ENCODE peak calls at places on chromosomes 5 and 9, in four cellular contexts. One of them, this sample, is unnamed.

GRCh38 chr9:16727452-16728127 is 142.9 kb downstream of the BNC2 start:
- DNase-seq in HCT116: no peak
- DNase-seq in GM12878: no peak
- DNase-seq in K562: no peak
- DNase-seq in this sample: peak; percentile 68

GRCh38 chr5:81590498-81591384 is 160.2 kb downstream of the SSBP2 start:
- DNase-seq in HCT116: no peak
- DNase-seq in GM12878: no peak
- DNase-seq in K562: peak; percentile 13
- DNase-seq in this sample: no peak

GRCh38 chr9:72333758-72334157 is 31.2 kb downstream of the ZFAND5 start:
- DNase-seq in HCT116: no peak
- DNase-seq in GM12878: no peak
- DNase-seq in K562: peak; percentile 10
- DNase-seq in this sample: no peak

GRCh38 chr9:36625006-36625600 is 52.4 kb downstream of the MELK start:
- DNase-seq in HCT116: peak; percentile 7
- DNase-seq in GM12878: no peak
- DNase-seq in K562: no peak
- DNase-seq in this sample: peak; percentile 67

GRCh38 chr5:110269478-110270142 is 456.9 kb downstream of the TMEM232 start:
- DNase-seq in HCT116: no peak
- DNase-seq in GM12878: no peak
- DNase-seq in K562: no peak
- DNase-seq in this sample: no peak

GRCh38 chr9:20552874-20553624 is 69.2 kb downstream of the MLLT3 start:
- DNase-seq in HCT116: no peak
- DNase-seq in GM12878: peak; percentile 38
- DNase-seq in K562: no peak
- DNase-seq in this sample: peak; percentile 20

GRCh38 chr9:134253596-134254205 is 72.6 kb upstream of the RXRA start:
- DNase-seq in HCT116: no peak
- DNase-seq in GM12878: no peak
- DNase-seq in K562: no peak
- DNase-seq in this sample: no peak

GRCh38 chr5:32668552-32668951 is 42.6 kb upstream of the NPR3 start:
- DNase-seq in HCT116: no peak
- DNase-seq in GM12878: no peak
- DNase-seq in K562: no peak
- DNase-seq in this sample: no peak

GRCh38 chr9:93467462-93467861 is 14.1 kb upstream of the FAM120AOS start:
- DNase-seq in HCT116: no peak
- DNase-seq in GM12878: no peak
- DNase-seq in K562: no peak
- DNase-seq in this sample: no peak

GRCh38 chr9:70603020-70603411 is 188.6 kb upstream of the KLF9 start:
- DNase-seq in HCT116: no peak
- DNase-seq in GM12878: no peak
- DNase-seq in K562: no peak
- DNase-seq in this sample: no peak

DNA sequence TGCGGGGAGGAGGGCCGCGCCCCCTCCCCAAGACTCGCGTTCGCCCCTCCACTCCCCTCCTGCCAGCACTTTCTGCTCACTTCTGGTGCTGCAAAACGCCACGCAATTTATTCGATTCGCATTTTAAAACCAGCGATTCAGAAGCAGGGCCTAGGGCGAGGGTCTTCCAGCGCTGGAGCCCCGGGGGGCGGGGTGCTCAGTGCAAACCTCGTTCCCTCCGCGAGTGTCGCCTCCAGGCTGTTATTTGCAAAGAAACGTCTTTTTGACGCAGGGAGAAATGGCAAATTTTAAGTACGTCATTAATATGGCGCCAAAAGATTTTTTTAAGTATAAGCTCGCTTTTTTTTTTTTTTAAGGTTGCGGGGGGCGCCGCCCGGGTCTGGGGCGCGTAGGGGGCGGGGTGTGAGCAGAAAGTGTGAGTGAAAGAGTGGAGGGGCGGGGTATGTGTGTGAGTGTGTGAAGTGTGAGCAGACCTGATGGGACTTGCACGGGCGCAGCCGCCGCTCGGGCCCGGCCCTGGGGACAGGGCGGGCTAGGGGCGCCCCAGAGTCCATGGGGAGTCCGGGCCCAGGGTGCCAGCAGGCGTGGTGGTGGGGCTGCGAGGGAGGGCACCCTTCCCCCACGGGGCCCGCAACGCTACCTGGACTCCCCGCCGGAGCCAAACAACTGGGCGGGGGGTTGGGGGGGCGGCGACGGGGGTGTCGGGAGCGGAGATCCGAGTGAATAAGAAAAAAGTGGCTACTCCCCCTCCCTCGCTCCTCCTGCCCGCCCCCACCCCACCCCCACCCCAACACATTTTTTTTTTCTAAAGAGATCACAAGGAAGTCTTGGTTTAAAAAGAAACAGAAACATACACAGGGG is at the start of gene JADE2:
- DNase-seq in HCT116: no peak
- DNase-seq in GM12878: no peak
- DNase-seq in K562: peak; percentile 75
- DNase-seq in this sample: peak; percentile 74
- TF ChIP-seq POLR2AphosphoS5 in HCT116: peak; percentile 35
- TF ChIP-seq POLR2AphosphoS5 in GM12878: peak; percentile 26
- TF ChIP-seq POLR2AphosphoS5 in K562: peak; percentile 11
- TF ChIP-seq POLR2AphosphoS5 in this sample: peak; percentile 30

DNA sequence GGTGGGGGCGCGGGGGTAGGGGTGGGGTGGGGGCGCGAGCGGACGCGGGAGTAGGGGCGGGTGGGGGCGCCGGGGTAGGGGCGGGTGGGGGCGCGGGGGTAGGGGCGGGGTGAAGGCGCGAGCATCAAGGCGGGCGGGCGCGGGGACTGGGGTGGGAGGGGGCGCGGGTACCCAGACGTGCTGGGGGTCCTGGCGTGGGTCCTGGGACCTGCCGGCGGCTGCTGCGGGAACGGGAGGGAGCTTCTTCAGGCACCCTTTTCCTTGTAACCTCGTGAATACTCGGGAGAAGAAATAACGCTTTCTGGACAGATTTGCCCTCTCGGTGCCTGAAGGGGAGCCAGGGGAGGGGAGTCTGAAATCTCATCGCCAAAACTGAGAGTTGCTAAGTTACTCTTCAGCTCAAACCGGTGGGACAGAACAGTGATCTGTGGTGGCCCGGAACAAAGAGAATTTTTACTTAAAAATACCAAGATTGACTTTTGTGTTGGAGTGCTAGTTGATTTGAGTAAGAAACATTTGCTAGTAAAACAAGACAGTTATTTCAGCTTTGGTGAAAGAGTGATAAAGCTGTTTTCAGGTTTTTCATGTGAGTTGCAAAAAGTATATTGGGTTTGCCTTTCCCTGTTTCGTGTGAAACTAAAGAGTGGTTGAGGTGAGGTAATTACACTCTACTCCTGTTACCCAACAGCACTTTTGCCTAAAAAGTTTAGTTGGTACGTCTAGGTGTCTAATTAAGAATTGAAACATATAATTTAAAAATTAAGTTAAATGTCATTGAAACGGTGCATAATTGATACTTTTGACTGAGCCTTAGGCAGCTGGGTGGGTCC is 638 bp downstream of the PLEKHG4B start:
- DNase-seq in HCT116: no peak
- DNase-seq in GM12878: no peak
- DNase-seq in K562: no peak
- DNase-seq in this sample: no peak
- TF ChIP-seq EZH2 in HCT116: no peak
- TF ChIP-seq EZH2 in GM12878: no peak
- TF ChIP-seq EZH2 in K562: no peak
- TF ChIP-seq EZH2 in this sample: peak; percentile 81

GRCh38 chr9:111483862-111484563 is at the start of gene ECPAS:
- DNase-seq in HCT116: peak; percentile 63
- DNase-seq in GM12878: no peak
- DNase-seq in K562: peak; percentile 87
- DNase-seq in this sample: peak; percentile 81
- TF ChIP-seq POLR2A in HCT116: peak; percentile 24
- TF ChIP-seq POLR2A in GM12878: peak; percentile 84
- TF ChIP-seq POLR2A in K562: peak; percentile 79
- TF ChIP-seq POLR2A in this sample: no peak

GRCh38 chr5:115429345-115429940 is 115.1 kb downstream of the FEM1C start:
- DNase-seq in HCT116: no peak
- DNase-seq in GM12878: no peak
- DNase-seq in K562: no peak
- DNase-seq in this sample: no peak
- TF ChIP-seq POLR2AphosphoS5 in HCT116: no peak
- TF ChIP-seq POLR2AphosphoS5 in GM12878: no peak
- TF ChIP-seq POLR2AphosphoS5 in K562: no peak
- TF ChIP-seq POLR2AphosphoS5 in this sample: no peak

GRCh38 chr9:126506361-126507317 is 107.1 kb upstream of the LMX1B start:
- DNase-seq in HCT116: no peak
- DNase-seq in GM12878: no peak
- DNase-seq in K562: no peak
- DNase-seq in this sample: no peak

GRCh38 chr9:126504086-126504976 is 109.4 kb upstream of the LMX1B start:
- DNase-seq in HCT116: no peak
- DNase-seq in GM12878: no peak
- DNase-seq in K562: no peak
- DNase-seq in this sample: no peak

GRCh38 chr9:126507318-126508109 is 106.2 kb upstream of the LMX1B start:
- DNase-seq in HCT116: no peak
- DNase-seq in GM12878: no peak
- DNase-seq in K562: no peak
- DNase-seq in this sample: no peak

GRCh38 chr9:126504977-126505455 is 108.7 kb upstream of the LMX1B start:
- DNase-seq in HCT116: no peak
- DNase-seq in GM12878: no peak
- DNase-seq in K562: no peak
- DNase-seq in this sample: no peak

GRCh38 chr9:126505697-126506346 is 107.9 kb upstream of the LMX1B start:
- DNase-seq in HCT116: no peak
- DNase-seq in GM12878: no peak
- DNase-seq in K562: no peak
- DNase-seq in this sample: no peak
- TF ChIP-seq EZH2 in HCT116: no peak
- TF ChIP-seq EZH2 in GM12878: no peak
- TF ChIP-seq EZH2 in K562: no peak
- TF ChIP-seq EZH2 in this sample: no peak

DNA sequence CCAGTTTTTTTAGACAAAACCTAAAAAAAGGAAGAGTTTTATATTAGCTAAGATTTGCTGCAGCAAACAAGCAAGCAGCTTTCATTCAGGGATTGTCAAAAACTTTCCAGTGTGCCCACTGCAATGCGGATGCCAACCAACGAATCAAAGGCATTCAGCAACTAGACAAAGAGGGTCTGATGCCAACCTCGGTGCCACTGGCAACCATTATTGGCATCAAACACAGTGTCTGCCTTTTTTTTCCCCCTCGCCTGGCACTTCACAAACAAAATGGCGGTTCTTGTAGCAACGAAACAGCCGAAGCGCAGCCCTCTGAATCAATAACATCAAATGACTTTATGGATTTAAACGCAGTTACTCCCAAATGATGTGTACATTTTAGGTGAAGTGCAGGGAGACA is 10.4 kb downstream of the NFIB start:
- DNase-seq in HCT116: no peak
- DNase-seq in GM12878: no peak
- DNase-seq in K562: no peak
- DNase-seq in this sample: no peak
- TF ChIP-seq POLR2A in HCT116: no peak
- TF ChIP-seq POLR2A in GM12878: no peak
- TF ChIP-seq POLR2A in K562: no peak
- TF ChIP-seq POLR2A in this sample: no peak

GRCh38 chr5:96293966-96294886 is 138.8 kb downstream of the PCSK1 start:
- DNase-seq in HCT116: no peak
- DNase-seq in GM12878: no peak
- DNase-seq in K562: no peak
- DNase-seq in this sample: peak; percentile 30
- TF ChIP-seq POLR2AphosphoS5 in HCT116: no peak
- TF ChIP-seq POLR2AphosphoS5 in GM12878: no peak
- TF ChIP-seq POLR2AphosphoS5 in K562: no peak
- TF ChIP-seq POLR2AphosphoS5 in this sample: no peak

GRCh38 chr9:130171226-130172148 is 717 bp upstream of the NCS1 start:
- DNase-seq in HCT116: no peak
- DNase-seq in GM12878: no peak
- DNase-seq in K562: no peak
- DNase-seq in this sample: no peak
- TF ChIP-seq EZH2 in HCT116: no peak
- TF ChIP-seq EZH2 in GM12878: no peak
- TF ChIP-seq EZH2 in K562: no peak
- TF ChIP-seq EZH2 in this sample: no peak

DNA sequence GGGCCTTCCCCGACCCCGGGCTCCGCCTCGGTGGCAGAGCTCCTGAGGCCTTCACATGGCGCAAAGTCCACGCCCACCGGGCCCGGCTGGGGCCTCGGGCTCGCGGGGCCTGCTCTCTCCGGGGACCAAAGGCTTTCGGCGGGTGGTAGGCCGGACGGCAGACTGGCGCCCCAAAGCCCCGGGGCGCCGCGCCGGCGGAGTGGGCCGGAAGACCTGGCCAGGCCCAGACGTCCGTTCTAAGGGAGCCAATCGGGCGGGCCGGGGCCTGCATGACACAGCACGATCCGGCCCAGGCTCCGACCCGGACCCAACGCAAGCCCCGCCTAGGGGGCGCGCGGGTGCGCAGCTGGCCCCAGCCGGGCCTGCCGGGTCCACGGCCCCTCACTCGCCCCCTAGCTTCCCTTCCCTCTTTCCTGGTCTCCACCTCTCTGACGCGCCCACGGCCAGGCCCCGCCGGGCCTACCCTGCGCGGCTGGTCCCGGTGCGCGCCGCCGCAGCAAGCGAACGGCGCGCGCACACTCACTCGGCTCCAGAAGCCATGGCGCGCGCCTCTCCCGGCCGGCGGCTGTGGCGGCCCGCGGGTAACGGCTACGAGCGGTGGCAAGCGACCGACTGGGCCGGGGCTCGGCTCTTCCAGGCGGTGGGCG is 488 bp downstream of the VCP start:
- DNase-seq in HCT116: peak; percentile 62
- DNase-seq in GM12878: no peak
- DNase-seq in K562: peak; percentile 90
- DNase-seq in this sample: peak; percentile 85
- TF ChIP-seq POLR2A in HCT116: no peak
- TF ChIP-seq POLR2A in GM12878: no peak
- TF ChIP-seq POLR2A in K562: no peak
- TF ChIP-seq POLR2A in this sample: peak; percentile 51

This sample was measured in endothelial cell of umbilical vein.